ENCODE peak calls at places on chromosomes 7 and 10, in four cellular contexts. One of them, this sample, is unnamed.
A peak's percentile ranks its signal among the peaks of the same experiment; 100 is the strongest.

GRCh38 chr7:157402911-157403534 is 66.2 kb downstream of the DNAJB6 start:
- DNase-seq in right atrium auricular region: no peak
- DNase-seq in GM23248: no peak
- DNase-seq in HCT116: no peak
- DNase-seq in this sample: no peak

GRCh38 chr10:131834152-131834810 is 66.5 kb upstream of the PPP2R2D start:
- DNase-seq in HCT116: no peak
- DNase-seq in GM23248: no peak
- DNase-seq in right atrium auricular region: no peak
- DNase-seq in this sample: no peak

GRCh38 chr7:1688542-1688941 is 18.5 kb downstream of the ELFN1 start:
- DNase-seq in right atrium auricular region: no peak
- DNase-seq in HCT116: no peak
- DNase-seq in GM23248: no peak
- DNase-seq in this sample: no peak

GRCh38 chr7:108335264-108335918 is 120.8 kb downstream of the NRCAM start:
- DNase-seq in HCT116: no peak
- DNase-seq in GM23248: peak; percentile 16
- DNase-seq in right atrium auricular region: no peak
- DNase-seq in this sample: no peak

GRCh38 chr10:18104223-18104872 is 35.9 kb upstream of the CACNB2 start:
- DNase-seq in GM23248: peak; percentile 58
- DNase-seq in HCT116: peak; percentile 28
- DNase-seq in right atrium auricular region: no peak
- DNase-seq in this sample: peak; percentile 44

GRCh38 chr7:157065046-157065445 is 54.6 kb upstream of the MNX1 start:
- DNase-seq in right atrium auricular region: no peak
- DNase-seq in GM23248: no peak
- DNase-seq in HCT116: no peak
- DNase-seq in this sample: no peak

GRCh38 chr7:30920584-30921539 is 9.2 kb downstream of the AQP1 start:
- DNase-seq in GM23248: peak; percentile 75
- DNase-seq in HCT116: no peak
- DNase-seq in right atrium auricular region: peak; percentile 63
- DNase-seq in this sample: no peak

GRCh38 chr10:105843786-105844560 is 1202.9 kb downstream of the SORCS3 start:
- DNase-seq in right atrium auricular region: no peak
- DNase-seq in HCT116: no peak
- DNase-seq in GM23248: no peak
- DNase-seq in this sample: no peak

GRCh38 chr7:100452513-100452912 is 11.5 kb downstream of the SPACDR start:
- DNase-seq in HCT116: no peak
- DNase-seq in right atrium auricular region: no peak
- DNase-seq in GM23248: no peak
- DNase-seq in this sample: no peak

GRCh38 chr10:114879541-114880158 is 58.1 kb downstream of the FHIP2A start:
- DNase-seq in HCT116: peak; percentile 43
- DNase-seq in right atrium auricular region: no peak
- DNase-seq in GM23248: peak; percentile 49
- DNase-seq in this sample: peak; percentile 5

GRCh38 chr10:79221110-79222051 is 125.9 kb upstream of the PPIF start:
- DNase-seq in right atrium auricular region: peak; percentile 73
- DNase-seq in GM23248: peak; percentile 91
- DNase-seq in HCT116: no peak
- DNase-seq in this sample: no peak

GRCh38 chr10:76329891-76330575 is 898.6 kb downstream of the LRMDA start:
- DNase-seq in HCT116: no peak
- DNase-seq in right atrium auricular region: no peak
- DNase-seq in GM23248: peak; percentile 72
- DNase-seq in this sample: no peak

GRCh38 chr7:1284743-1285458 is 52.2 kb downstream of the UNCX start:
- DNase-seq in right atrium auricular region: no peak
- DNase-seq in GM23248: no peak
- DNase-seq in HCT116: no peak
- DNase-seq in this sample: no peak

GRCh38 chr7:1883031-1883761 is 213.1 kb downstream of the ELFN1 start:
- DNase-seq in GM23248: peak; percentile 96
- DNase-seq in HCT116: peak; percentile 68
- DNase-seq in right atrium auricular region: no peak
- DNase-seq in this sample: peak; percentile 64

GRCh38 chr7:959271-959670 is 4.8 kb upstream of the ADAP1 start:
- DNase-seq in GM23248: no peak
- DNase-seq in right atrium auricular region: no peak
- DNase-seq in HCT116: no peak
- DNase-seq in this sample: no peak

GRCh38 chr10:35058134-35058533 is 32.0 kb downstream of the CUL2 start:
- DNase-seq in HCT116: no peak
- DNase-seq in GM23248: peak; percentile 93
- DNase-seq in right atrium auricular region: no peak
- DNase-seq in this sample: no peak

GRCh38 chr10:29998142-29998808 is 61.1 kb downstream of the JCAD start:
- DNase-seq in GM23248: peak; percentile 85
- DNase-seq in HCT116: peak; percentile 75
- DNase-seq in right atrium auricular region: peak; percentile 84
- DNase-seq in this sample: peak; percentile 68

GRCh38 chr7:93985101-93985500 is 19.1 kb downstream of the BET1 start:
- DNase-seq in GM23248: peak; percentile 13
- DNase-seq in HCT116: no peak
- DNase-seq in right atrium auricular region: no peak
- DNase-seq in this sample: no peak

GRCh38 chr10:27819781-27820531 is 74.3 kb upstream of the MKX start:
- DNase-seq in GM23248: peak; percentile 76
- DNase-seq in right atrium auricular region: no peak
- DNase-seq in HCT116: no peak
- DNase-seq in this sample: no peak
- H3K27ac ChIP-seq in GM23248: no peak overlapping the region
- H3K27ac ChIP-seq in right atrium auricular region: peak overlapping the region; percentile 63
- H3K27ac ChIP-seq in HCT116: no peak overlapping the region
- H3K27ac ChIP-seq in this sample: no peak overlapping the region

DNA sequence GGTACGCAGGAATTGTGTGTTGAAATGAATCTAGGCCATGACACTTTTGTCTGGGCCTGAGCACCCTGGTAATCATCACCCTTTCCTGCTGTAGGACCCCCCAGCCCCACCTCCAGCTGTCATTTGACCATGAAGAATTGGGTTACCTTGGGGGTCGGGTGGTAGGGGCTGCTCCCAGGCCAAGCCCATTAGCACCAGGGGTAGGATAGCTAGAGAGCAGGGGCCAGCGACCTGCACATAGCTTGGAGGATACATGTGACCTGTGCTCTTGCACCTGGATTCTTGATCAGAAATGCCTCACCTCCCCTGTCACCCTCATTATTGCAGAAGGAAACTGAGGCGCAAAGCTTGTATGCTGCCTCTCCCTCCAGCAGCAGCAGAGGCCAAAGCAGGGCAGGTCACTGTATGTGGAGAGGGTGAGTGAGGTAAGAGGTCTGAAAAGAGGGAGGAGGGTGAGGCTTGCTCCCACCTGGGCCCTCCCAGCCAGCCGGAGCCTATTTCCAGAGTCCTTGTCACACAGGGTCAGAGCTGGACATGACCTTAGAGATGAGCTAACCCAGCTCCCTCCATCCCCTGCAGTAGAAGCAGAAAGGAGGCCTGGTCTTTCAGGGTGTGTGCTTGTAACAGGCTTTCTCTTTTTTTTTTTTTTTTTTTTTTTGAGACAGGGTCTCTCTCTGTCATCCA is 35.3 kb upstream of the ANKRD2 start:
- DNase-seq in GM23248: no peak
- DNase-seq in HCT116: no peak
- DNase-seq in right atrium auricular region: no peak
- DNase-seq in this sample: no peak
- H3K27ac ChIP-seq in GM23248: no peak overlapping the region
- H3K27ac ChIP-seq in HCT116: no peak overlapping the region
- H3K27ac ChIP-seq in right atrium auricular region: no peak overlapping the region
- H3K27ac ChIP-seq in this sample: no peak overlapping the region

GRCh38 chr7:44802418-44803025 is 6.0 kb downstream of the PPIA start:
- DNase-seq in HCT116: no peak
- DNase-seq in GM23248: no peak
- DNase-seq in right atrium auricular region: no peak
- DNase-seq in this sample: no peak
- H3K27ac ChIP-seq in HCT116: no peak overlapping the region
- H3K27ac ChIP-seq in GM23248: peak overlapping the region; percentile 53
- H3K27ac ChIP-seq in right atrium auricular region: no peak overlapping the region
- H3K27ac ChIP-seq in this sample: no peak overlapping the region

DNA sequence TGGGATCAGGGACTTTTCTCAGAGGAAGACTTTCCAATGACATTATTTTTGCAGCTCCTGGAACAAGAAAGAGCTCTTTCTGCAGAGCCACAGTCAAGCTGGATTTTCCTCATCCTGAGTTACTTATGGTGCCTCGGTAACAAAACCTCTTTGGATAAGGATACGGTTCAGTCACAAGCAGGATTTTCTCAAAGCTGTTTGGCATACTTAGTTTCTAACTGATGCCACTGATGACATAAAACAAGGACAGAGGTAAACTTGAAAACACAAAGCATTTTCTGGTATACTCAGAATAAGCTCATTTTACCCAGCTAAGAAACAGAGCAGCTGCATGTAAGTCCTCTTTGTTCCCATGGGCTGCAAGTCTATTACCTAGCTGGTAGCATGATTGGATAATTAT is 340.9 kb upstream of the MEOX2 start:
- DNase-seq in GM23248: peak; percentile 4
- DNase-seq in right atrium auricular region: no peak
- DNase-seq in HCT116: no peak
- DNase-seq in this sample: no peak
- H3K27ac ChIP-seq in GM23248: peak overlapping the region; percentile 46
- H3K27ac ChIP-seq in right atrium auricular region: peak overlapping the region; percentile 62
- H3K27ac ChIP-seq in HCT116: no peak overlapping the region
- H3K27ac ChIP-seq in this sample: no peak overlapping the region

GRCh38 chr7:149724661-149725425 is 48.5 kb downstream of the ZNF467 start:
- DNase-seq in HCT116: no peak
- DNase-seq in GM23248: no peak
- DNase-seq in right atrium auricular region: no peak
- DNase-seq in this sample: no peak
- H3K27ac ChIP-seq in HCT116: no peak overlapping the region
- H3K27ac ChIP-seq in GM23248: no peak overlapping the region
- H3K27ac ChIP-seq in right atrium auricular region: peak overlapping the region; percentile 31
- H3K27ac ChIP-seq in this sample: no peak overlapping the region

DNA sequence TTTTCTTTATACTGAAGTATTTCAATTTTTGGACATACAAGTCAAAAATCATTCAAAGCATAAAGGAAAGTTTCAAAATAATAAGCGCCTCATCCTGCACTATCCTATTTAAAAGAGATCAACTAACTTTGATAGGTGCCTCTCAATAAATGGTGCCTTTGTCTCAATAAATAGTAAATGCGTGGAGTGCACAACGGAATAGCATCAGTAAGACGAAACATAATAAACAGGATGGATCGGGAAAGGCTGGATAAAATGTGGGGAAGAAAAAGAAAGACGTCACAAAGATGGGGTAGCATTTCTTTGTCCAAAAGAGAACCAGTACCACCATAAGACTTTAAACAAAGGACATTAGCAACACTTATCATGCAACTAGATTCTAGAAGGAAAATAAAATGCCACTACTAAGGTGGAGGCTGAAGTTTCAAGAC is 574 bp upstream of the PRKAR2B start:
- DNase-seq in right atrium auricular region: no peak
- DNase-seq in HCT116: no peak
- DNase-seq in GM23248: no peak
- DNase-seq in this sample: no peak
- H3K27ac ChIP-seq in right atrium auricular region: peak overlapping the region; percentile 79
- H3K27ac ChIP-seq in HCT116: no peak overlapping the region
- H3K27ac ChIP-seq in GM23248: no peak overlapping the region
- H3K27ac ChIP-seq in this sample: no peak overlapping the region

GRCh38 chr10:80322711-80323110 is 33.3 kb upstream of the MAT1A start:
- DNase-seq in GM23248: no peak
- DNase-seq in HCT116: no peak
- DNase-seq in right atrium auricular region: no peak
- DNase-seq in this sample: no peak
- H3K27ac ChIP-seq in GM23248: no peak overlapping the region
- H3K27ac ChIP-seq in HCT116: no peak overlapping the region
- H3K27ac ChIP-seq in right atrium auricular region: no peak overlapping the region
- H3K27ac ChIP-seq in this sample: no peak overlapping the region

DNA sequence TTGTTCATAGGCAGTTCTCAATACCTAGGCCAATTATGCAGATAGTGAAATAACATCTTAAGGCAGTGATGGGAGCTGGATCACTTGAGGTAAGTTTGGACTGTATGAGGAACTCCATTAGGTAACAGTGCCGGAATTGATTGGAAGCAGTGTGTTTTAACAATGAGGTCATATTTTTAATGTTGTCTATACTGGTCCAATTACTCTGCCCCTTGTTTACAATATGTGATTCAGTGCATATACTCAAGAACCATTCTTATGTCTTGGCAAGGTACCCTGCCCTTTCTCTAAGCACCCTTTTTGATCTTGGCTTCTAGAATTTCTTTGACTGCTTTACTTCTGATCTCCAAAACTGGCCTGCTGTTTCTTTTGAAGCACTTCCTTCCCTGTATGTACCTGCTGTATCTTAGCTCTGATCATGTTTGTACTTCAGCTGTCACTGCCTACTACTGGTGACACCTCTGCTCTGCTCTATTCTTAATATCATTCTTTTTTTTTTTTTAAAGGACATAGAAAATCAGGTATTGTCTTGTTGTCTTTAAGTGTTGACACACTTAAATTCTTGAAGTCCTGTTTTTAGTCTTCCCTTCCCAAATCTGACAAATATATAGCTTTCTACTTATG is 46.2 kb upstream of the RPA3 start:
- DNase-seq in right atrium auricular region: no peak
- DNase-seq in HCT116: no peak
- DNase-seq in GM23248: no peak
- DNase-seq in this sample: no peak
- H3K27ac ChIP-seq in right atrium auricular region: no peak overlapping the region
- H3K27ac ChIP-seq in HCT116: no peak overlapping the region
- H3K27ac ChIP-seq in GM23248: no peak overlapping the region
- H3K27ac ChIP-seq in this sample: peak overlapping the region; percentile 76

DNA sequence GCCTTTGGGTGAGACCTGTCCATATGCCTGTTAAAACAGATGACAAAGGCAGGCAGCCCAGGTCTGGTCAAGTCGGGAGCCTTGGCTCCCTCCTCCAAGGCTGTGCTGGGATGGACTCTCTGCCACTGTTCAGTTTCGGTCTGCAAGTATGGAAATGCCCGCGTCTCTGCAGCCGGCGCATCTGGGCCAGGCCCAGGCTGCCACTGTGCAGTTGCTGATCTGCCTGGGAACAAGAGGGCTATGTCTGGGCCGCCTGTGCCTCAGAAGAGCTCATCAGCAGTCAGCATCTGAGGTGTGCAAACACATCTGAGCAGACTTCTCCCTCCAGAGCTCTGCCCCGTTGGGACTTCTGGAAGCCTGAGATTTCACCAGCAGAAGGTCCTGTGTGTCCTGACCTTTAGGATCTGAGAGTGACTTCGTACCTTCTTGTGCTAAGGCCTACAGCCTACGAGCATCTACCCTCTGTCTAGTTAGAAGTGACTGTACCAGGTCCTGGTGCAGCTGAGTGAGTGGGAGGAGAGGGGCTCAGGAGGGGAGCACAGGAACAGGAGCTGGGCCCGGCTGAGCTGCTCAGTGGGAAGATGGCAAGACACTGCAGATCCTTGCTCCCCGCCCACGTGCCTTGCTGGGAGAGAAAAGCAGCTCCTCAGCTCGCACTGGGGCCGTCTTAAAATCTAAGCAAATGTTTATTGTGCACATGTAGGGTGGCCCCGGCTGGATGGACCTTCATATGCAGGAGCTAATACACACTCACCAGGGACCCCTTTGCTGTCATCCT is 50.9 kb downstream of the DOCK1 start:
- DNase-seq in GM23248: peak; percentile 13
- DNase-seq in HCT116: no peak
- DNase-seq in right atrium auricular region: no peak
- DNase-seq in this sample: no peak
- H3K27ac ChIP-seq in GM23248: no peak overlapping the region
- H3K27ac ChIP-seq in HCT116: no peak overlapping the region
- H3K27ac ChIP-seq in right atrium auricular region: no peak overlapping the region
- H3K27ac ChIP-seq in this sample: no peak overlapping the region

This sample was measured in CD4-positive, CD25-positive, alpha-beta regulatory T cell.